ENCODE peak calls at places on chromosomes 16 and 17, in ten cellular contexts. E is NB4; R is left lung; Y is BE2C; A is Calu3; S is breast epithelium; G is glutamatergic neuron; V is keratinocyte; T is fibroblast of lung; N is CD8-positive, alpha-beta T cell. F is an unnamed sample.

GRCh38 chr16:75265911-75266701 is 14.7 kb upstream of the BCAR1 start:
- DNase-seq in E (no peak), R (peak), Y (peak), A (peak), S (peak), G (peak), V (no peak), T (no peak), N (no peak), F (peak)

GRCh38 chr17:71548540-71549190 is 572.2 kb upstream of the SOX9 start:
- DNase-seq in E (no peak), R (no peak), Y (no peak), A (no peak), S (no peak), G (no peak), V (no peak), T (peak), N (no peak), F (no peak)

GRCh38 chr16:75096730-75097129 is 19.9 kb downstream of the LDHD start:
- DNase-seq in E (no peak), R (peak), Y (no peak), A (peak), S (no peak), G (no peak), V (no peak), T (no peak), N (no peak), F (no peak)

GRCh38 chr17:31390426-31390747 is 1.1 kb upstream of the RAB11FIP4 start:
- DNase-seq in E (no peak), R (no peak), Y (no peak), A (no peak), S (no peak), G (no peak), V (no peak), T (no peak), N (no peak), F (no peak)

GRCh38 chr16:53581784-53582183 is 78.8 kb upstream of the AKTIP start:
- DNase-seq in E (peak), R (no peak), Y (no peak), A (no peak), S (no peak), G (no peak), V (no peak), T (no peak), N (no peak), F (no peak)

GRCh38 chr17:81189670-81190530 is 23.9 kb upstream of the AATK start:
- DNase-seq in E (no peak), R (no peak), Y (no peak), A (no peak), S (no peak), G (no peak), V (no peak), T (no peak), N (no peak), F (peak)

GRCh38 chr16:58459344-58460218 is 40.4 kb upstream of the NDRG4 start:
- DNase-seq in E (no peak), R (no peak), Y (no peak), A (peak), S (no peak), G (no peak), V (peak), T (peak), N (no peak), F (no peak)

GRCh38 chr17:78125976-78126894 is 2.3 kb downstream of the TMC6 start:
- DNase-seq in E (no peak), R (peak), Y (peak), A (no peak), S (no peak), G (no peak), V (no peak), T (no peak), N (no peak), F (no peak)

GRCh38 chr17:20234266-20234665 is 225.1 kb downstream of the SPECC1 start:
- DNase-seq in E (no peak), R (no peak), Y (no peak), A (no peak), S (no peak), G (no peak), V (no peak), T (no peak), N (peak), F (no peak)

GRCh38 chr16:83701494-83701893 is 106.3 kb upstream of the HSBP1 start:
- DNase-seq in E (peak), R (no peak), Y (no peak), A (peak), S (no peak), G (no peak), V (no peak), T (peak), N (no peak), F (no peak)

GRCh38 chr16:55622930-55623561 is 32.7 kb upstream of the SLC6A2 start:
- DNase-seq in E (peak), R (no peak), Y (peak), A (peak), S (no peak), G (peak), V (no peak), T (no peak), N (no peak), F (peak)

GRCh38 chr16:69176033-69176780 is 10.8 kb upstream of the SNTB2 start:
- DNase-seq in E (no peak), R (no peak), Y (no peak), A (no peak), S (no peak), G (no peak), V (no peak), T (peak), N (no peak), F (no peak)

GRCh38 chr17:58710948-58711552 is 18.6 kb downstream of the RAD51C start:
- DNase-seq in E (peak), R (no peak), Y (peak), A (peak), S (no peak), G (no peak), V (no peak), T (peak), N (no peak), F (peak)

GRCh38 chr16:78184554-78185183 is 85.2 kb downstream of the WWOX start:
- DNase-seq in E (no peak), R (no peak), Y (no peak), A (no peak), S (no peak), G (no peak), V (no peak), T (peak), N (no peak), F (no peak)

GRCh38 chr16:57736419-57737281 is 1.1 kb downstream of the KATNB1 start:
- DNase-seq in E (no peak), R (peak), Y (peak), A (peak), S (no peak), G (no peak), V (no peak), T (peak), N (peak), F (no peak)

GRCh38 chr17:49434821-49435581 is 20.3 kb upstream of the PHB1 start:
- DNase-seq in E (peak), R (no peak), Y (peak), A (peak), S (peak), G (peak), V (peak), T (peak), N (peak), F (peak)

GRCh38 chr17:80789356-80789902 is 202.2 kb upstream of the CHMP6 start:
- DNase-seq in E (peak), R (no peak), Y (peak), A (peak), S (peak), G (no peak), V (no peak), T (peak), N (no peak), F (no peak)

GRCh38 chr16:57807968-57808528 is 5.8 kb upstream of the KIFC3 start:
- DNase-seq in E (peak), R (peak), Y (peak), A (peak), S (peak), G (peak), V (no peak), T (peak), N (peak), F (peak)

GRCh38 chr17:76137351-76138233 is 3.5 kb downstream of the FOXJ1 start:
- DNase-seq in E (no peak), R (peak), Y (no peak), A (no peak), S (no peak), G (peak), V (no peak), T (no peak), N (no peak), F (no peak)

GRCh38 chr17:40065041-40065770 is 2.4 kb downstream of the THRA start:
- DNase-seq in E (peak), R (no peak), Y (no peak), A (peak), S (no peak), G (no peak), V (no peak), T (peak), N (no peak), F (no peak)

DNA sequence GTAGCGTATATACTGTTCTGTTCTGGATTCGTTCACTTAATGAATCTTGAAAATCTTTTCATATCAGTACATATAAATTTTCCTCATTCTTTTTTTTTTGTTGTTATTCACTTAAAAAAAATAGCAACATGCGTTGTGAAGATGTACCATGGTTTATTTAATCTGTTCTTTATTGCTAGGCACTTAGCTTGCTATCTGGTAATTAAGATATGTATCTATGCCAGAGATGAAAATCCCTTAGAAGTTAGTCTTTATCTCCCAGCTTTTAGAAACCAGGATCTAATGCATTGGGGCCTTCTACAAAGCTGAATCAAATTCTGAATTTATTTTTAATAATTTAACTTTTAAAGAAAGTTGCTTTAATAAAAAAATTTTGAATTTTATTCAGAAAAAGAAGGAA is 13.0 kb upstream of the DNAJA2 start:
- DNase-seq in E (no peak), R (no peak), Y (no peak), A (no peak), S (no peak), G (no peak), V (no peak), T (no peak), N (no peak), F (no peak)
- TF ChIP-seq CTCF in E (no peak), R (no peak), Y (no peak), A (no peak), S (no peak), G (no peak), V (no peak), T (no peak), N (no peak), F (no peak)

GRCh38 chr17:62996221-62996620 is 30.2 kb downstream of the TANC2 start:
- DNase-seq in E (peak), R (no peak), Y (no peak), A (no peak), S (no peak), G (no peak), V (no peak), T (no peak), N (no peak), F (no peak)

GRCh38 chr17:62994931-62995330 is 28.9 kb downstream of the TANC2 start:
- DNase-seq in E (peak), R (no peak), Y (no peak), A (no peak), S (no peak), G (no peak), V (no peak), T (no peak), N (no peak), F (no peak)

GRCh38 chr17:62998665-62999393 is 32.8 kb downstream of the TANC2 start:
- DNase-seq in E (peak), R (no peak), Y (no peak), A (no peak), S (no peak), G (no peak), V (no peak), T (peak), N (no peak), F (no peak)

GRCh38 chr17:62995377-62995885 is 29.4 kb downstream of the TANC2 start:
- DNase-seq in E (peak), R (no peak), Y (peak), A (peak), S (no peak), G (peak), V (no peak), T (peak), N (no peak), F (peak)
- TF ChIP-seq CTCF in E (peak), R (peak), Y (peak), A (peak), S (peak), G (peak), V (peak), T (peak), N (peak), F (peak)

GRCh38 chr17:13266596-13266995 is 248.8 kb upstream of the ELAC2 start:
- DNase-seq in E (no peak), R (no peak), Y (no peak), A (no peak), S (no peak), G (no peak), V (no peak), T (peak), N (no peak), F (no peak)
- TF ChIP-seq CTCF in E (no peak), R (no peak), Y (no peak), A (no peak), S (no peak), G (no peak), V (no peak), T (no peak), N (no peak), F (no peak)

GRCh38 chr16:72532896-72533295 is 360.9 kb upstream of the PMFBP1 start:
- DNase-seq in E (no peak), R (no peak), Y (no peak), A (no peak), S (no peak), G (no peak), V (no peak), T (peak), N (no peak), F (no peak)

DNA sequence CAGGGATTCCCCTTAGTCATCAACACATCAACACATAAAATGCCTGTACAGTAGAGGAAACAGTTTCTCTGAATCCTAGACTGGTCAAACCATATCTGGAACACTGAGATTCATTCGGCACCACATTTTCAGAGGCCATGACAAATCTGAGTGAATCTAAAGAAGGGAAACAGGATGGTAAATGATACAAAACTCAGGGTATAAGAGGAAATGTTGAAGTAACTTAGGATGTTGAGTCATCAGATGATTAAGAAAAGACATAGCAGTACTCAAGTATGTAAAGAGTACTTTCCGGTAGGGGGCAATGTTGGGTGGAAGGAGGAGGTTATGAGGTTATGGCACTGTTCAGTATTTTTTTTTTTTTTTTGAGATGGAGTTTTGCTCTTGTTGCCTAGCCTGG is 358.5 kb upstream of the PMFBP1 start:
- DNase-seq in E (peak), R (no peak), Y (no peak), A (no peak), S (no peak), G (no peak), V (no peak), T (peak), N (no peak), F (no peak)
- TF ChIP-seq CTCF in E (no peak), R (no peak), Y (no peak), A (no peak), S (no peak), G (no peak), V (no peak), T (peak), N (no peak), F (no peak)

F was measured in WERI-Rb-1.